ENCODE peak calls at places on chromosomes 12 and 14, in five cellular contexts. G is posterior vena cava; W is AG09309; A is RPMI7951; Q is activated CD8-positive, alpha-beta memory T cell treated with anti-CD3 and anti-CD28 coated beads for 24 hours. L is an unnamed sample.
A peak's percentile ranks its signal among the peaks of the same experiment; 100 is the strongest.

GRCh38 chr12:39887824-39888223 is 218.1 kb downstream of the SLC2A13 start:
- DNase-seq in W (no peak), Q (no peak), G (no peak), A (no peak), L (no peak)

GRCh38 chr14:39055786-39056474 is 47.1 kb downstream of the SEC23A start:
- DNase-seq in A (peak; percentile 2), G (no peak), W (no peak), Q (no peak), L (no peak)

GRCh38 chr12:117889098-117889497 is 79.7 kb downstream of the KSR2 start:
- DNase-seq in A (no peak), W (no peak), Q (no peak), G (no peak), L (no peak)

GRCh38 chr12:19183121-19183838 is 53.7 kb downstream of the PLEKHA5 start:
- DNase-seq in G (no peak), Q (no peak), A (peak; percentile 20), W (no peak), L (no peak)

GRCh38 chr14:64654931-64655330 is 49.3 kb upstream of the PLEKHG3 start:
- DNase-seq in G (no peak), A (no peak), Q (no peak), W (no peak), L (no peak)

GRCh38 chr14:80959448-80960006 is 4.1 kb downstream of the TSHR start:
- DNase-seq in W (no peak), Q (peak; percentile 63), G (no peak), A (peak; percentile 17), L (no peak)

GRCh38 chr14:94054401-94054800 is 26.6 kb downstream of the DDX24 start:
- DNase-seq in G (no peak), W (no peak), Q (peak; percentile 49), A (no peak), L (no peak)

GRCh38 chr12:122845041-122845864 is 10.0 kb downstream of the HIP1R start:
- DNase-seq in Q (no peak), G (peak; percentile 46), W (no peak), A (no peak), L (no peak)

GRCh38 chr14:101474563-101475467 is 86.5 kb upstream of the DIO3 start:
- DNase-seq in W (no peak), A (no peak), Q (no peak), G (peak; percentile 43), L (no peak)

GRCh38 chr12:69948874-69949273 is 123.8 kb downstream of the MYRFL start:
- DNase-seq in A (no peak), G (no peak), Q (no peak), W (no peak), L (no peak)

GRCh38 chr14:33056213-33056612 is 117.5 kb downstream of the NPAS3 start:
- DNase-seq in W (no peak), A (no peak), Q (no peak), G (no peak), L (no peak)

GRCh38 chr12:32488132-32488531 is 88.8 kb downstream of the FGD4 start:
- DNase-seq in A (no peak), W (no peak), Q (no peak), G (no peak), L (no peak)

GRCh38 chr12:90836689-90837088 is 118.3 kb downstream of the CCER1 start:
- DNase-seq in W (no peak), A (no peak), G (no peak), Q (no peak), L (no peak)

GRCh38 chr14:54182419-54183040 is 214.3 kb upstream of the CDKN3 start:
- DNase-seq in A (peak; percentile 82), W (peak; percentile 59), G (no peak), Q (no peak), L (peak; percentile 67)

GRCh38 chr14:81710232-81710845 is 176.7 kb upstream of the SEL1L start:
- DNase-seq in Q (no peak), G (no peak), W (no peak), A (peak; percentile 3), L (no peak)

GRCh38 chr14:63986789-63987533 is 134.2 kb downstream of the SYNE2 start:
- DNase-seq in G (no peak), W (peak; percentile 67), A (peak; percentile 28), Q (no peak), L (no peak)

GRCh38 chr14:61051046-61051445 is 70.0 kb downstream of the SLC38A6 start:
- DNase-seq in W (peak; percentile 16), Q (no peak), G (no peak), A (no peak), L (no peak)

GRCh38 chr14:64598404-64598803 is 48.6 kb downstream of the PPP1R36 start:
- DNase-seq in Q (no peak), G (no peak), A (no peak), W (no peak), L (no peak)

GRCh38 chr14:100531591-100532121 is 55.6 kb downstream of the BEGAIN start:
- DNase-seq in A (no peak), G (peak; percentile 51), Q (peak; percentile 43), W (no peak), L (no peak)

GRCh38 chr12:122368361-122369073 is 54.0 kb downstream of the CLIP1 start:
- DNase-seq in Q (no peak), A (peak; percentile 26), G (no peak), W (no peak), L (peak; percentile 16)

GRCh38 chr12:124764451-124764850 is 99.2 kb downstream of the SCARB1 start:
- DNase-seq in W (peak; percentile 50), Q (no peak), G (peak; percentile 92), A (peak; percentile 82), L (peak; percentile 78)

GRCh38 chr12:52200783-52201519 is 9.1 kb upstream of the KRT80 start:
- DNase-seq in Q (no peak), G (no peak), A (no peak), W (no peak), L (no peak)

GRCh38 chr12:6708968-6709394 is 8.4 kb upstream of the PIANP start:
- DNase-seq in W (no peak), A (no peak), Q (peak; percentile 66), G (no peak), L (no peak)

GRCh38 chr12:77231548-77231947 is 166.2 kb upstream of the E2F7 start:
- DNase-seq in W (peak; percentile 74), A (peak; percentile 72), G (peak; percentile 90), Q (no peak), L (no peak)

GRCh38 chr12:124279846-124280360 is 15.0 kb upstream of the RFLNA start:
- DNase-seq in W (no peak), A (peak; percentile 49), Q (no peak), G (no peak), L (no peak)

GRCh38 chr12:6925543-6926279 is 2.0 kb upstream of the ATN1 start:
- DNase-seq in Q (no peak), G (no peak), W (peak; percentile 72), A (peak; percentile 90), L (peak; percentile 87)

GRCh38 chr12:122200541-122201175 is 2.9 kb upstream of the B3GNT4 start:
- DNase-seq in A (no peak), G (peak; percentile 74), Q (no peak), W (no peak), L (no peak)

GRCh38 chr14:96752594-96752993 is 44.6 kb upstream of the VRK1 start:
- DNase-seq in A (peak; percentile 64), W (no peak), G (no peak), Q (peak; percentile 9), L (peak; percentile 46)

GRCh38 chr14:73234586-73235394 is 2.5 kb upstream of the PAPLN start:
- DNase-seq in Q (no peak), W (no peak), G (no peak), A (no peak), L (no peak)

GRCh38 chr14:72617391-72618011 is 276.4 kb downstream of the DPF3 start:
- DNase-seq in Q (peak; percentile 40), A (peak; percentile 98), G (no peak), W (no peak), L (no peak)

GRCh38 chr14:75044760-75045159 is 6.5 kb downstream of the MLH3 start:
- DNase-seq in G (no peak), A (no peak), Q (no peak), W (no peak), L (no peak)

GRCh38 chr14:81169711-81170103 is 51.1 kb downstream of the GTF2A1 start:
- DNase-seq in G (peak; percentile 90), Q (no peak), W (no peak), A (no peak), L (no peak)

GRCh38 chr12:15928345-15928744 is 17.2 kb downstream of the DERA start:
- DNase-seq in A (peak; percentile 66), Q (no peak), W (peak; percentile 42), G (no peak), L (peak; percentile 59)

GRCh38 chr12:47032644-47033043 is 46.8 kb upstream of the PCED1B start:
- DNase-seq in A (peak; percentile 63), W (peak; percentile 44), G (no peak), Q (no peak), L (no peak)

GRCh38 chr12:2198088-2198501 is 145.3 kb downstream of the CACNA1C start:
- DNase-seq in G (no peak), W (peak; percentile 42), Q (no peak), A (peak; percentile 83), L (peak; percentile 54)

GRCh38 chr14:93081875-93082570 is 33.7 kb downstream of the ITPK1 start:
- DNase-seq in W (no peak), G (no peak), A (no peak), Q (peak; percentile 80), L (no peak)

GRCh38 chr12:56151672-56152131 is 685 bp upstream of the MYL6B start:
- DNase-seq in A (no peak), G (no peak), Q (peak; percentile 86), W (no peak), L (no peak)